ENCODE peak calls at places on chromosomes 1 and 21, in five cellular contexts. One of them, this sample, is unnamed.
A peak's percentile ranks its signal among the peaks of the same experiment; 100 is the strongest.

GRCh38 chr1:18794066-18794465 is 65.4 kb downstream of the TAS1R2 start:
- DNase-seq in stimulated activated CD8-positive, alpha-beta memory T cell treated with anti-CD3 and anti-CD28 coated beads, Interleukin-12 subunit alpha, Interleukin-12 subunit beta, amount 100 ng/mL, for 4 hours: no peak
- DNase-seq in KG1: no peak
- DNase-seq in left ventricle myocardium inferior: no peak
- DNase-seq in stimulated activated CD4-positive, alpha-beta T cell treated with anti-CD3 and anti-CD28 coated beads, TNF-alpha, amount 100 ng/mL, for 48 hours: no peak
- DNase-seq in this sample: no peak

GRCh38 chr1:155195201-155196102 is 12.2 kb downstream of the THBS3 start:
- DNase-seq in stimulated activated CD8-positive, alpha-beta memory T cell treated with anti-CD3 and anti-CD28 coated beads, Interleukin-12 subunit alpha, Interleukin-12 subunit beta, amount 100 ng/mL, for 4 hours: no peak
- DNase-seq in KG1: no peak
- DNase-seq in left ventricle myocardium inferior: no peak
- DNase-seq in stimulated activated CD4-positive, alpha-beta T cell treated with anti-CD3 and anti-CD28 coated beads, TNF-alpha, amount 100 ng/mL, for 48 hours: no peak
- DNase-seq in this sample: peak; percentile 35

GRCh38 chr1:54227091-54227602 is 27.2 kb downstream of the MRPL37 start:
- DNase-seq in stimulated activated CD8-positive, alpha-beta memory T cell treated with anti-CD3 and anti-CD28 coated beads, Interleukin-12 subunit alpha, Interleukin-12 subunit beta, amount 100 ng/mL, for 4 hours: no peak
- DNase-seq in KG1: no peak
- DNase-seq in left ventricle myocardium inferior: no peak
- DNase-seq in stimulated activated CD4-positive, alpha-beta T cell treated with anti-CD3 and anti-CD28 coated beads, TNF-alpha, amount 100 ng/mL, for 48 hours: no peak
- DNase-seq in this sample: peak; percentile 7

GRCh38 chr1:156945881-156946661 is 25.6 kb downstream of the LRRC71 start:
- DNase-seq in stimulated activated CD8-positive, alpha-beta memory T cell treated with anti-CD3 and anti-CD28 coated beads, Interleukin-12 subunit alpha, Interleukin-12 subunit beta, amount 100 ng/mL, for 4 hours: no peak
- DNase-seq in KG1: no peak
- DNase-seq in left ventricle myocardium inferior: no peak
- DNase-seq in stimulated activated CD4-positive, alpha-beta T cell treated with anti-CD3 and anti-CD28 coated beads, TNF-alpha, amount 100 ng/mL, for 48 hours: no peak
- DNase-seq in this sample: peak; percentile 81

GRCh38 chr1:119483441-119484200 is 23.4 kb upstream of the HSD3B1 start:
- DNase-seq in stimulated activated CD8-positive, alpha-beta memory T cell treated with anti-CD3 and anti-CD28 coated beads, Interleukin-12 subunit alpha, Interleukin-12 subunit beta, amount 100 ng/mL, for 4 hours: no peak
- DNase-seq in KG1: no peak
- DNase-seq in left ventricle myocardium inferior: no peak
- DNase-seq in stimulated activated CD4-positive, alpha-beta T cell treated with anti-CD3 and anti-CD28 coated beads, TNF-alpha, amount 100 ng/mL, for 48 hours: no peak
- DNase-seq in this sample: no peak

GRCh38 chr1:151992345-151993083 is 1.1 kb downstream of the S100A10 start:
- DNase-seq in stimulated activated CD8-positive, alpha-beta memory T cell treated with anti-CD3 and anti-CD28 coated beads, Interleukin-12 subunit alpha, Interleukin-12 subunit beta, amount 100 ng/mL, for 4 hours: peak; percentile 17
- DNase-seq in KG1: no peak
- DNase-seq in left ventricle myocardium inferior: peak; percentile 81
- DNase-seq in stimulated activated CD4-positive, alpha-beta T cell treated with anti-CD3 and anti-CD28 coated beads, TNF-alpha, amount 100 ng/mL, for 48 hours: no peak
- DNase-seq in this sample: peak; percentile 99

GRCh38 chr21:17491716-17492414 is 21.0 kb upstream of the CXADR start:
- DNase-seq in stimulated activated CD8-positive, alpha-beta memory T cell treated with anti-CD3 and anti-CD28 coated beads, Interleukin-12 subunit alpha, Interleukin-12 subunit beta, amount 100 ng/mL, for 4 hours: no peak
- DNase-seq in KG1: peak; percentile 15
- DNase-seq in left ventricle myocardium inferior: no peak
- DNase-seq in stimulated activated CD4-positive, alpha-beta T cell treated with anti-CD3 and anti-CD28 coated beads, TNF-alpha, amount 100 ng/mL, for 48 hours: no peak
- DNase-seq in this sample: peak; percentile 93

GRCh38 chr1:186225089-186225488 is 150.0 kb downstream of the TPR start:
- DNase-seq in stimulated activated CD8-positive, alpha-beta memory T cell treated with anti-CD3 and anti-CD28 coated beads, Interleukin-12 subunit alpha, Interleukin-12 subunit beta, amount 100 ng/mL, for 4 hours: no peak
- DNase-seq in KG1: no peak
- DNase-seq in left ventricle myocardium inferior: no peak
- DNase-seq in stimulated activated CD4-positive, alpha-beta T cell treated with anti-CD3 and anti-CD28 coated beads, TNF-alpha, amount 100 ng/mL, for 48 hours: no peak
- DNase-seq in this sample: no peak

GRCh38 chr1:161733526-161733925 is 12.2 kb downstream of the FCRLB start:
- DNase-seq in stimulated activated CD8-positive, alpha-beta memory T cell treated with anti-CD3 and anti-CD28 coated beads, Interleukin-12 subunit alpha, Interleukin-12 subunit beta, amount 100 ng/mL, for 4 hours: no peak
- DNase-seq in KG1: no peak
- DNase-seq in left ventricle myocardium inferior: no peak
- DNase-seq in stimulated activated CD4-positive, alpha-beta T cell treated with anti-CD3 and anti-CD28 coated beads, TNF-alpha, amount 100 ng/mL, for 48 hours: no peak
- DNase-seq in this sample: peak; percentile 90

GRCh38 chr1:156668801-156669637 is 8.2 kb downstream of the NES start:
- DNase-seq in stimulated activated CD8-positive, alpha-beta memory T cell treated with anti-CD3 and anti-CD28 coated beads, Interleukin-12 subunit alpha, Interleukin-12 subunit beta, amount 100 ng/mL, for 4 hours: no peak
- DNase-seq in KG1: no peak
- DNase-seq in left ventricle myocardium inferior: no peak
- DNase-seq in stimulated activated CD4-positive, alpha-beta T cell treated with anti-CD3 and anti-CD28 coated beads, TNF-alpha, amount 100 ng/mL, for 48 hours: no peak
- DNase-seq in this sample: no peak

GRCh38 chr1:200468264-200469001 is 58.6 kb upstream of the ZNF281 start:
- DNase-seq in stimulated activated CD8-positive, alpha-beta memory T cell treated with anti-CD3 and anti-CD28 coated beads, Interleukin-12 subunit alpha, Interleukin-12 subunit beta, amount 100 ng/mL, for 4 hours: no peak
- DNase-seq in KG1: no peak
- DNase-seq in left ventricle myocardium inferior: no peak
- DNase-seq in stimulated activated CD4-positive, alpha-beta T cell treated with anti-CD3 and anti-CD28 coated beads, TNF-alpha, amount 100 ng/mL, for 48 hours: no peak
- DNase-seq in this sample: peak; percentile 14

GRCh38 chr1:217417363-217417762 is 213.5 kb downstream of the GPATCH2 start:
- DNase-seq in stimulated activated CD8-positive, alpha-beta memory T cell treated with anti-CD3 and anti-CD28 coated beads, Interleukin-12 subunit alpha, Interleukin-12 subunit beta, amount 100 ng/mL, for 4 hours: no peak
- DNase-seq in KG1: no peak
- DNase-seq in left ventricle myocardium inferior: no peak
- DNase-seq in stimulated activated CD4-positive, alpha-beta T cell treated with anti-CD3 and anti-CD28 coated beads, TNF-alpha, amount 100 ng/mL, for 48 hours: no peak
- DNase-seq in this sample: no peak

GRCh38 chr21:44695641-44696040 is 1.3 kb upstream of the KRTAP10-12 start:
- DNase-seq in stimulated activated CD8-positive, alpha-beta memory T cell treated with anti-CD3 and anti-CD28 coated beads, Interleukin-12 subunit alpha, Interleukin-12 subunit beta, amount 100 ng/mL, for 4 hours: no peak
- DNase-seq in KG1: no peak
- DNase-seq in left ventricle myocardium inferior: no peak
- DNase-seq in stimulated activated CD4-positive, alpha-beta T cell treated with anti-CD3 and anti-CD28 coated beads, TNF-alpha, amount 100 ng/mL, for 48 hours: no peak
- DNase-seq in this sample: no peak

GRCh38 chr1:11868331-11868730 is 9.6 kb upstream of the NPPB start:
- DNase-seq in stimulated activated CD8-positive, alpha-beta memory T cell treated with anti-CD3 and anti-CD28 coated beads, Interleukin-12 subunit alpha, Interleukin-12 subunit beta, amount 100 ng/mL, for 4 hours: no peak
- DNase-seq in KG1: no peak
- DNase-seq in left ventricle myocardium inferior: no peak
- DNase-seq in stimulated activated CD4-positive, alpha-beta T cell treated with anti-CD3 and anti-CD28 coated beads, TNF-alpha, amount 100 ng/mL, for 48 hours: no peak
- DNase-seq in this sample: no peak

GRCh38 chr21:20739421-20739820 is 258.8 kb upstream of the NCAM2 start:
- DNase-seq in stimulated activated CD8-positive, alpha-beta memory T cell treated with anti-CD3 and anti-CD28 coated beads, Interleukin-12 subunit alpha, Interleukin-12 subunit beta, amount 100 ng/mL, for 4 hours: no peak
- DNase-seq in KG1: no peak
- DNase-seq in left ventricle myocardium inferior: no peak
- DNase-seq in stimulated activated CD4-positive, alpha-beta T cell treated with anti-CD3 and anti-CD28 coated beads, TNF-alpha, amount 100 ng/mL, for 48 hours: no peak
- DNase-seq in this sample: no peak

GRCh38 chr1:163824490-163824889 is 502.7 kb downstream of the NUF2 start:
- DNase-seq in stimulated activated CD8-positive, alpha-beta memory T cell treated with anti-CD3 and anti-CD28 coated beads, Interleukin-12 subunit alpha, Interleukin-12 subunit beta, amount 100 ng/mL, for 4 hours: no peak
- DNase-seq in KG1: no peak
- DNase-seq in left ventricle myocardium inferior: no peak
- DNase-seq in stimulated activated CD4-positive, alpha-beta T cell treated with anti-CD3 and anti-CD28 coated beads, TNF-alpha, amount 100 ng/mL, for 48 hours: no peak
- DNase-seq in this sample: no peak

GRCh38 chr1:6124746-6125365 is 55.3 kb downstream of the CHD5 start:
- DNase-seq in stimulated activated CD8-positive, alpha-beta memory T cell treated with anti-CD3 and anti-CD28 coated beads, Interleukin-12 subunit alpha, Interleukin-12 subunit beta, amount 100 ng/mL, for 4 hours: no peak
- DNase-seq in KG1: no peak
- DNase-seq in left ventricle myocardium inferior: no peak
- DNase-seq in stimulated activated CD4-positive, alpha-beta T cell treated with anti-CD3 and anti-CD28 coated beads, TNF-alpha, amount 100 ng/mL, for 48 hours: no peak
- DNase-seq in this sample: no peak

GRCh38 chr1:94496076-94496755 is 45.3 kb downstream of the F3 start:
- DNase-seq in stimulated activated CD8-positive, alpha-beta memory T cell treated with anti-CD3 and anti-CD28 coated beads, Interleukin-12 subunit alpha, Interleukin-12 subunit beta, amount 100 ng/mL, for 4 hours: no peak
- DNase-seq in KG1: no peak
- DNase-seq in left ventricle myocardium inferior: no peak
- DNase-seq in stimulated activated CD4-positive, alpha-beta T cell treated with anti-CD3 and anti-CD28 coated beads, TNF-alpha, amount 100 ng/mL, for 48 hours: no peak
- DNase-seq in this sample: no peak